ENCODE peak calls at places on chromosome 11, in ten cellular contexts. T, B, C, V, Q, G, X, I, W and Y are unnamed samples.
A peak's percentile ranks its signal among the peaks of the same experiment; 100 is the strongest.

GRCh38 chr11:105361651-105362050 is 222.1 kb upstream of the CARD18 start:
- DNase-seq in T (no peak), B (no peak), C (no peak), V (no peak), Q (no peak), G (no peak), X (no peak), I (no peak), W (no peak), Y (no peak)

GRCh38 chr11:62875698-62876483 is 4.8 kb upstream of the SLC3A2 start:
- DNase-seq in T (no peak), B (no peak), C (peak; percentile 31), V (peak; percentile 29), Q (no peak), G (no peak), X (no peak), I (no peak), W (no peak), Y (no peak)

GRCh38 chr11:120134931-120135228 is 3.0 kb downstream of the TRIM29 start:
- DNase-seq in T (no peak), B (no peak), C (no peak), V (no peak), Q (no peak), G (no peak), X (no peak), I (no peak), W (no peak), Y (no peak)

GRCh38 chr11:11189501-11189900 is 163.5 kb downstream of the CSNK2A3 start:
- DNase-seq in T (no peak), B (no peak), C (no peak), V (no peak), Q (no peak), G (no peak), X (no peak), I (no peak), W (no peak), Y (no peak)

GRCh38 chr11:46918087-46918751 is at the start of gene LRP4:
- DNase-seq in T (peak; percentile 49), B (peak; percentile 97), C (no peak), V (peak; percentile 34), Q (no peak), G (peak; percentile 66), X (peak; percentile 79), I (no peak), W (peak; percentile 69), Y (peak; percentile 19)

GRCh38 chr11:134331565-134332188 is at the start of gene GLB1L2:
- DNase-seq in T (no peak), B (peak; percentile 100), C (peak; percentile 26), V (peak; percentile 43), Q (no peak), G (peak; percentile 78), X (peak; percentile 91), I (peak; percentile 11), W (peak; percentile 89), Y (peak; percentile 49)

GRCh38 chr11:26244207-26244606 is 87.7 kb upstream of the ANO3 start:
- DNase-seq in T (no peak), B (no peak), C (no peak), V (peak; percentile 77), Q (no peak), G (no peak), X (no peak), I (peak; percentile 79), W (no peak), Y (peak; percentile 2)

GRCh38 chr11:118241191-118242098 is 10.7 kb downstream of the MPZL3 start:
- DNase-seq in T (no peak), B (no peak), C (no peak), V (peak; percentile 20), Q (no peak), G (no peak), X (no peak), I (no peak), W (no peak), Y (no peak)

GRCh38 chr11:66981976-66982578 is 7.0 kb downstream of the C11orf86 start:
- DNase-seq in T (peak; percentile 50), B (no peak), C (peak; percentile 89), V (peak; percentile 85), Q (peak; percentile 93), G (peak; percentile 84), X (no peak), I (peak; percentile 93), W (peak; percentile 28), Y (peak; percentile 92)

GRCh38 chr11:99015634-99016454 is 4.9 kb upstream of the CNTN5 start:
- DNase-seq in T (peak; percentile 67), B (peak; percentile 30), C (peak; percentile 78), V (peak; percentile 77), Q (peak; percentile 7), G (no peak), X (no peak), I (peak; percentile 56), W (no peak), Y (no peak)

GRCh38 chr11:74929431-74930363 is 19.2 kb downstream of the XRRA1 start:
- DNase-seq in T (peak; percentile 92), B (peak; percentile 64), C (peak; percentile 97), V (peak; percentile 96), Q (peak; percentile 90), G (no peak), X (no peak), I (peak; percentile 95), W (peak; percentile 76), Y (peak; percentile 39)

GRCh38 chr11:94702481-94702880 is 65.7 kb upstream of the AMOTL1 start:
- DNase-seq in T (no peak), B (no peak), C (no peak), V (no peak), Q (no peak), G (no peak), X (no peak), I (no peak), W (no peak), Y (no peak)

GRCh38 chr11:2980168-2980840 is 11.8 kb downstream of the NAP1L4 start:
- DNase-seq in T (no peak), B (no peak), C (no peak), V (no peak), Q (no peak), G (no peak), X (no peak), I (no peak), W (no peak), Y (no peak)

GRCh38 chr11:997907-998306 is 38.6 kb downstream of the MUC6 start:
- DNase-seq in T (no peak), B (no peak), C (no peak), V (no peak), Q (no peak), G (no peak), X (no peak), I (no peak), W (no peak), Y (no peak)
- H3K4me3 ChIP-seq in T (no peak overlapping the region), B (no peak overlapping the region), C (no peak overlapping the region), V (no peak overlapping the region), Q (no peak overlapping the region), G (no peak overlapping the region), X (no peak overlapping the region), I (no peak overlapping the region), W (no peak overlapping the region), Y (no peak overlapping the region)

GRCh38 chr11:64164392-64165312 is 1.3 kb downstream of the MACROD1 start:
- DNase-seq in T (no peak), B (peak; percentile 84), C (no peak), V (no peak), Q (no peak), G (peak; percentile 65), X (peak; percentile 82), I (no peak), W (no peak), Y (peak; percentile 64)
- H3K4me3 ChIP-seq in T (peak overlapping the region; percentile 74), B (peak overlapping the region; percentile 68), C (peak overlapping the region; percentile 72), V (peak overlapping the region; percentile 65), Q (peak overlapping the region; percentile 78), G (peak overlapping the region; percentile 77), X (peak overlapping the region; percentile 72), I (peak overlapping the region; percentile 53), W (peak overlapping the region; percentile 69), Y (peak overlapping the region; percentile 65)

GRCh38 chr11:111538407-111539114 is 2.0 kb upstream of the LAYN start:
- DNase-seq in T (peak; percentile 30), B (no peak), C (peak; percentile 53), V (no peak), Q (no peak), G (no peak), X (no peak), I (no peak), W (no peak), Y (no peak)

GRCh38 chr11:111540921-111541208 is 345 bp downstream of the LAYN start:
- DNase-seq in T (no peak), B (no peak), C (no peak), V (no peak), Q (no peak), G (no peak), X (no peak), I (no peak), W (no peak), Y (no peak)

GRCh38 chr11:111540114-111540920 is at the start of gene LAYN:
- DNase-seq in T (no peak), B (peak; percentile 86), C (no peak), V (peak; percentile 47), Q (no peak), G (peak; percentile 49), X (peak; percentile 70), I (peak; percentile 42), W (no peak), Y (peak; percentile 74)

GRCh38 chr11:111541209-111542061 is 915 bp downstream of the LAYN start:
- DNase-seq in T (no peak), B (peak; percentile 70), C (peak; percentile 65), V (peak; percentile 90), Q (peak; percentile 56), G (peak; percentile 43), X (peak; percentile 50), I (peak; percentile 74), W (no peak), Y (peak; percentile 86)

GRCh38 chr11:111539426-111540113 is 950 bp upstream of the LAYN start:
- DNase-seq in T (no peak), B (peak; percentile 31), C (no peak), V (no peak), Q (no peak), G (no peak), X (no peak), I (no peak), W (peak; percentile 49), Y (no peak)
- H3K4me3 ChIP-seq in T (no peak overlapping the region), B (peak overlapping the region; percentile 59), C (peak overlapping the region; percentile 62), V (no peak overlapping the region), Q (peak overlapping the region; percentile 77), G (peak overlapping the region; percentile 65), X (no peak overlapping the region), I (peak overlapping the region; percentile 71), W (no peak overlapping the region), Y (peak overlapping the region; percentile 59)

DNA sequence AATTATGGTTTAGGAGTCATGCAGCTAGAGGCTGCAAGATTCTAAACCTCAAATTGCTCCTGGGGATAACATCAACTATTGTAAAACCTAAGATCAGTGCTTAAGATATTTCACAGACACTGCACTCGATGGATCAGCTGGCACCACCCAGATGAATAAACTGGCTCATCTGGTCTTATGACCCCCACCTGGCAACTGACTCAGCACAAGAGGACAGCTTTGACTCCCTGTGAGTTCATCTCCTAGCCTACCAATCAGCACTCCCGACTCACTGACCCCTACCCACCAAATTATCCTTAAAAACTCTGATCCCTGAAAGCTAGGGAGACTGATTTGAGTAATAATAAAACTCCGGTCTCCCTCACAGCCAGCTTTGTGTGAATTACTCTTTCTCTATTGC is 782 bp upstream of the TTC12 start:
- DNase-seq in T (no peak), B (no peak), C (no peak), V (no peak), Q (no peak), G (no peak), X (no peak), I (peak; percentile 24), W (no peak), Y (no peak)
- H3K4me3 ChIP-seq in T (no peak overlapping the region), B (no peak overlapping the region), C (no peak overlapping the region), V (no peak overlapping the region), Q (no peak overlapping the region), G (peak overlapping the region; percentile 88), X (no peak overlapping the region), I (no peak overlapping the region), W (peak overlapping the region; percentile 86), Y (no peak overlapping the region)

GRCh38 chr11:97487387-97487786 is 1097.6 kb downstream of the JRKL start:
- DNase-seq in T (no peak), B (no peak), C (no peak), V (no peak), Q (no peak), G (no peak), X (no peak), I (no peak), W (no peak), Y (no peak)
- H3K4me3 ChIP-seq in T (no peak overlapping the region), B (no peak overlapping the region), C (no peak overlapping the region), V (no peak overlapping the region), Q (no peak overlapping the region), G (no peak overlapping the region), X (no peak overlapping the region), I (no peak overlapping the region), W (no peak overlapping the region), Y (no peak overlapping the region)